ENCODE peak calls at places on chromosomes 1 and 21, in six cellular contexts. One of them, this sample, is unnamed.

GRCh38 chr21:24290151-24290833 is 1317.0 kb downstream of the MRPL39 start:
- DNase-seq in A549: no peak
- DNase-seq in GM19239: no peak
- DNase-seq in left kidney: no peak
- DNase-seq in psoas muscle: no peak
- DNase-seq in DMS53: no peak
- DNase-seq in this sample: no peak

GRCh38 chr1:1377540-1378205 is 2.7 kb upstream of the AURKAIP1 start:
- DNase-seq in left kidney: no peak
- DNase-seq in psoas muscle: peak
- DNase-seq in A549: no peak
- DNase-seq in DMS53: no peak
- DNase-seq in GM19239: no peak
- DNase-seq in this sample: no peak

GRCh38 chr1:55322842-55323241 is 107.7 kb upstream of the USP24 start:
- DNase-seq in A549: no peak
- DNase-seq in DMS53: no peak
- DNase-seq in psoas muscle: no peak
- DNase-seq in GM19239: no peak
- DNase-seq in left kidney: no peak
- DNase-seq in this sample: no peak

GRCh38 chr1:41689596-41689995 is 205.1 kb upstream of the EDN2 start:
- DNase-seq in GM19239: no peak
- DNase-seq in left kidney: no peak
- DNase-seq in psoas muscle: no peak
- DNase-seq in A549: no peak
- DNase-seq in DMS53: no peak
- DNase-seq in this sample: no peak

GRCh38 chr1:43968348-43968948 is 1.4 kb upstream of the DPH2 start:
- DNase-seq in left kidney: peak
- DNase-seq in GM19239: no peak
- DNase-seq in DMS53: peak
- DNase-seq in psoas muscle: no peak
- DNase-seq in A549: no peak
- DNase-seq in this sample: no peak

GRCh38 chr21:35475768-35476167 is 426.7 kb upstream of the RUNX1 start:
- DNase-seq in left kidney: no peak
- DNase-seq in A549: no peak
- DNase-seq in psoas muscle: no peak
- DNase-seq in DMS53: no peak
- DNase-seq in GM19239: no peak
- DNase-seq in this sample: no peak

GRCh38 chr1:37901893-37902225 is 42.5 kb upstream of the MTF1 start:
- DNase-seq in GM19239: no peak
- DNase-seq in psoas muscle: no peak
- DNase-seq in A549: no peak
- DNase-seq in DMS53: no peak
- DNase-seq in left kidney: no peak
- DNase-seq in this sample: no peak

GRCh38 chr1:31397360-31398095 is 15.5 kb upstream of the SERINC2 start:
- DNase-seq in GM19239: no peak
- DNase-seq in left kidney: no peak
- DNase-seq in psoas muscle: no peak
- DNase-seq in DMS53: no peak
- DNase-seq in A549: no peak
- DNase-seq in this sample: no peak

GRCh38 chr1:192675716-192676115 is 39.8 kb downstream of the RGS13 start:
- DNase-seq in DMS53: no peak
- DNase-seq in left kidney: no peak
- DNase-seq in A549: no peak
- DNase-seq in psoas muscle: no peak
- DNase-seq in GM19239: no peak
- DNase-seq in this sample: no peak

GRCh38 chr1:24770891-24771290 is 25.6 kb downstream of the CLIC4 start:
- DNase-seq in left kidney: no peak
- DNase-seq in GM19239: no peak
- DNase-seq in psoas muscle: no peak
- DNase-seq in DMS53: no peak
- DNase-seq in A549: no peak
- DNase-seq in this sample: no peak

GRCh38 chr1:151988405-151988851 is 5.2 kb downstream of the S100A10 start:
- DNase-seq in A549: peak
- DNase-seq in GM19239: no peak
- DNase-seq in psoas muscle: no peak
- DNase-seq in left kidney: no peak
- DNase-seq in DMS53: no peak
- DNase-seq in this sample: no peak

GRCh38 chr1:97396463-97396862 is 524.4 kb downstream of the DPYD start:
- DNase-seq in left kidney: no peak
- DNase-seq in DMS53: no peak
- DNase-seq in psoas muscle: no peak
- DNase-seq in GM19239: no peak
- DNase-seq in A549: no peak
- DNase-seq in this sample: no peak

GRCh38 chr1:117812868-117813511 is 116.4 kb downstream of the GDAP2 start:
- DNase-seq in A549: no peak
- DNase-seq in left kidney: peak
- DNase-seq in DMS53: no peak
- DNase-seq in GM19239: no peak
- DNase-seq in psoas muscle: no peak
- DNase-seq in this sample: no peak

GRCh38 chr21:44089001-44089911 is 17.9 kb upstream of the PWP2 start:
- DNase-seq in GM19239: peak
- DNase-seq in psoas muscle: no peak
- DNase-seq in DMS53: no peak
- DNase-seq in left kidney: peak
- DNase-seq in A549: no peak
- DNase-seq in this sample: no peak

GRCh38 chr1:21491483-21492170 is 17.6 kb upstream of the ALPL start:
- DNase-seq in DMS53: no peak
- DNase-seq in GM19239: no peak
- DNase-seq in A549: no peak
- DNase-seq in left kidney: peak
- DNase-seq in psoas muscle: no peak
- DNase-seq in this sample: no peak

GRCh38 chr1:108107658-108108057 is 92.5 kb downstream of the SLC25A24 start:
- DNase-seq in GM19239: no peak
- DNase-seq in A549: peak
- DNase-seq in left kidney: no peak
- DNase-seq in psoas muscle: no peak
- DNase-seq in DMS53: no peak
- DNase-seq in this sample: no peak

GRCh38 chr1:83882906-83883305 is 116.0 kb downstream of the TTLL7 start:
- DNase-seq in DMS53: peak
- DNase-seq in GM19239: no peak
- DNase-seq in A549: no peak
- DNase-seq in psoas muscle: no peak
- DNase-seq in left kidney: peak
- DNase-seq in this sample: no peak

GRCh38 chr1:202291961-202292712 is 49.6 kb downstream of the UBE2T start:
- DNase-seq in A549: peak
- DNase-seq in GM19239: no peak
- DNase-seq in left kidney: no peak
- DNase-seq in DMS53: peak
- DNase-seq in psoas muscle: no peak
- DNase-seq in this sample: no peak

GRCh38 chr1:9267827-9268581 is 24.7 kb upstream of the SPSB1 start:
- DNase-seq in psoas muscle: peak
- DNase-seq in DMS53: no peak
- DNase-seq in left kidney: no peak
- DNase-seq in A549: no peak
- DNase-seq in GM19239: no peak
- DNase-seq in this sample: no peak

GRCh38 chr21:33261635-33262034 is 4.5 kb upstream of the IL10RB start:
- DNase-seq in GM19239: no peak
- DNase-seq in left kidney: no peak
- DNase-seq in A549: no peak
- DNase-seq in psoas muscle: no peak
- DNase-seq in DMS53: no peak
- DNase-seq in this sample: no peak

GRCh38 chr1:205656236-205656635 is 24.1 kb downstream of the SLC45A3 start:
- DNase-seq in DMS53: peak
- DNase-seq in GM19239: no peak
- DNase-seq in left kidney: no peak
- DNase-seq in A549: no peak
- DNase-seq in psoas muscle: no peak
- DNase-seq in this sample: no peak

GRCh38 chr1:201673912-201674311 is 135.0 kb downstream of the NAV1 start:
- DNase-seq in GM19239: no peak
- DNase-seq in DMS53: no peak
- DNase-seq in A549: no peak
- DNase-seq in left kidney: no peak
- DNase-seq in psoas muscle: peak
- DNase-seq in this sample: no peak

GRCh38 chr1:6794164-6794563 is 8.9 kb downstream of the CAMTA1 start:
- DNase-seq in A549: peak
- DNase-seq in GM19239: no peak
- DNase-seq in psoas muscle: no peak
- DNase-seq in left kidney: peak
- DNase-seq in DMS53: peak
- DNase-seq in this sample: no peak

GRCh38 chr21:34939673-34940321 is 109.3 kb downstream of the RUNX1 start:
- DNase-seq in psoas muscle: no peak
- DNase-seq in DMS53: no peak
- DNase-seq in A549: no peak
- DNase-seq in left kidney: no peak
- DNase-seq in GM19239: no peak
- DNase-seq in this sample: no peak

GRCh38 chr1:95116666-95117206 is 419 bp upstream of the TLCD4 start:
- DNase-seq in left kidney: peak
- DNase-seq in A549: peak
- DNase-seq in GM19239: peak
- DNase-seq in DMS53: peak
- DNase-seq in psoas muscle: peak
- DNase-seq in this sample: peak

GRCh38 chr1:234675561-234675960 is 65.6 kb upstream of the IRF2BP2 start:
- DNase-seq in left kidney: no peak
- DNase-seq in psoas muscle: no peak
- DNase-seq in A549: no peak
- DNase-seq in GM19239: no peak
- DNase-seq in DMS53: peak
- DNase-seq in this sample: no peak

GRCh38 chr1:1344672-1345361 is 4.4 kb downstream of the DVL1 start:
- DNase-seq in left kidney: peak
- DNase-seq in GM19239: no peak
- DNase-seq in DMS53: peak
- DNase-seq in psoas muscle: peak
- DNase-seq in A549: peak
- DNase-seq in this sample: no peak

GRCh38 chr1:181135462-181135781 is 46.9 kb downstream of the IER5 start:
- DNase-seq in GM19239: no peak
- DNase-seq in left kidney: no peak
- DNase-seq in DMS53: peak
- DNase-seq in psoas muscle: no peak
- DNase-seq in A549: no peak
- DNase-seq in this sample: no peak

GRCh38 chr1:221708076-221708571 is 33.8 kb downstream of the DUSP10 start:
- DNase-seq in psoas muscle: no peak
- DNase-seq in DMS53: peak
- DNase-seq in A549: no peak
- DNase-seq in GM19239: peak
- DNase-seq in left kidney: peak
- DNase-seq in this sample: peak